ENCODE peak calls at places on chromosomes 11 and 22, in four cellular contexts. R, O, E and M are unnamed samples.

GRCh38 chr11:44579172-44579804 is 13.8 kb downstream of the CD82 start:
- DNase-seq in R (no peak), O (peak; percentile 52), E (no peak), M (no peak)

GRCh38 chr11:1299621-1300020 is 9.8 kb downstream of the TOLLIP start:
- DNase-seq in R (no peak), O (peak; percentile 10), E (no peak), M (no peak)

GRCh38 chr11:94131363-94132115 is 2.9 kb downstream of the PANX1 start:
- DNase-seq in R (no peak), O (no peak), E (peak; percentile 79), M (no peak)

GRCh38 chr11:5488385-5488784 is at the start of gene OR52D1:
- DNase-seq in R (no peak), O (no peak), E (no peak), M (no peak)

GRCh38 chr11:111585371-111585770 is 16.9 kb upstream of the SIK2 start:
- DNase-seq in R (no peak), O (no peak), E (peak; percentile 82), M (peak; percentile 24)

GRCh38 chr11:69004411-69005182 is 8.4 kb downstream of the MRGPRF start:
- DNase-seq in R (no peak), O (no peak), E (no peak), M (no peak)

GRCh38 chr11:130636672-130637463 is 188.4 kb downstream of the ADAMTS15 start:
- DNase-seq in R (no peak), O (no peak), E (peak; percentile 50), M (peak; percentile 13)

GRCh38 chr11:1408346-1408745 is 18.6 kb downstream of the BRSK2 start:
- DNase-seq in R (no peak), O (no peak), E (no peak), M (no peak)

GRCh38 chr11:44733877-44734276 is 7.1 kb downstream of the TSPAN18 start:
- DNase-seq in R (no peak), O (no peak), E (no peak), M (no peak)

GRCh38 chr11:27720277-27720830 is 20.1 kb upstream of the BDNF start:
- DNase-seq in R (no peak), O (no peak), E (peak; percentile 78), M (peak; percentile 67)

GRCh38 chr11:122101625-122102291 is 14.3 kb downstream of the BLID start:
- DNase-seq in R (peak; percentile 27), O (peak; percentile 44), E (peak; percentile 92), M (no peak)

GRCh38 chr11:121066623-121067022 is 34.4 kb upstream of the TECTA start:
- DNase-seq in R (no peak), O (no peak), E (no peak), M (no peak)

GRCh38 chr11:59196777-59197176 is 15.9 kb downstream of the MPEG1 start:
- DNase-seq in R (no peak), O (no peak), E (no peak), M (no peak)

GRCh38 chr22:49636214-49636613 is 191.5 kb downstream of the BRD1 start:
- DNase-seq in R (no peak), O (no peak), E (no peak), M (no peak)

GRCh38 chr22:22981670-22982571 is 88.4 kb upstream of the GNAZ start:
- DNase-seq in R (no peak), O (no peak), E (no peak), M (no peak)

GRCh38 chr11:58832246-58832645 is 12.3 kb downstream of the GLYATL2 start:
- DNase-seq in R (no peak), O (no peak), E (no peak), M (no peak)

GRCh38 chr22:29479417-29480261 is at the start of gene NEFH:
- DNase-seq in R (no peak), O (no peak), E (no peak), M (no peak)

GRCh38 chr11:114081641-114082414 is 22.3 kb downstream of the ZBTB16 start:
- DNase-seq in R (no peak), O (no peak), E (peak; percentile 94), M (no peak)

GRCh38 chr11:24046731-24047130 is 450.1 kb upstream of the LUZP2 start:
- DNase-seq in R (no peak), O (no peak), E (no peak), M (no peak)

GRCh38 chr11:60905047-60905446 is 1.3 kb downstream of the PRPF19 start:
- DNase-seq in R (no peak), O (no peak), E (no peak), M (no peak)

GRCh38 chr11:19777342-19778102 is 64.9 kb downstream of the NAV2 start:
- DNase-seq in R (no peak), O (no peak), E (peak; percentile 65), M (peak; percentile 45)

GRCh38 chr22:36308880-36309279 is 55.9 kb downstream of the APOL1 start:
- DNase-seq in R (no peak), O (no peak), E (no peak), M (no peak)

GRCh38 chr11:57781529-57781943 is 19.9 kb downstream of the CTNND1 start:
- DNase-seq in R (no peak), O (no peak), E (no peak), M (peak; percentile 90)

GRCh38 chr11:115618428-115618827 is 114.2 kb upstream of the CADM1 start:
- DNase-seq in R (no peak), O (no peak), E (peak; percentile 11), M (no peak)

GRCh38 chr11:85685820-85686459 is at the start of gene CCDC89:
- DNase-seq in R (peak; percentile 64), O (peak; percentile 78), E (peak; percentile 99), M (no peak)

GRCh38 chr22:20957691-20958440 is 9.2 kb upstream of the AIFM3 start:
- DNase-seq in R (no peak), O (peak; percentile 45), E (peak; percentile 41), M (peak; percentile 52)

GRCh38 chr11:29527391-29527936 is 489.4 kb downstream of the KCNA4 start:
- DNase-seq in R (no peak), O (no peak), E (peak; percentile 95), M (peak; percentile 60)

GRCh38 chr11:94873910-94874575 is 99.3 kb downstream of the CWC15 start:
- DNase-seq in R (no peak), O (no peak), E (peak; percentile 21), M (no peak)

GRCh38 chr11:61752117-61752924 is at the start of gene MYRF:
- DNase-seq in R (no peak), O (peak; percentile 65), E (peak; percentile 58), M (peak; percentile 80)

GRCh38 chr22:17872491-17872890 is 98.2 kb upstream of the BID start:
- DNase-seq in R (no peak), O (no peak), E (no peak), M (no peak)

GRCh38 chr11:89437317-89437716 is 53.9 kb downstream of the NOX4 start:
- DNase-seq in R (no peak), O (no peak), E (peak; percentile 4), M (no peak)

GRCh38 chr11:94602430-94603372 is 35.5 kb downstream of the PIWIL4 start:
- DNase-seq in R (no peak), O (peak; percentile 22), E (peak; percentile 83), M (peak; percentile 63)

GRCh38 chr11:46200537-46201281 is 76.8 kb upstream of the CREB3L1 start:
- DNase-seq in R (no peak), O (no peak), E (no peak), M (no peak)

GRCh38 chr11:14320020-14320419 is 39.0 kb downstream of the RRAS2 start:
- DNase-seq in R (no peak), O (no peak), E (no peak), M (no peak)

GRCh38 chr11:116123739-116124138 is 619.5 kb upstream of the CADM1 start:
- DNase-seq in R (no peak), O (no peak), E (no peak), M (no peak)

GRCh38 chr11:64384039-64384737 is 25.2 kb downstream of the RPS6KA4 start:
- DNase-seq in R (no peak), O (no peak), E (peak; percentile 13), M (no peak)

GRCh38 chr22:50186181-50186731 is 543 bp downstream of the TRABD start:
- DNase-seq in R (no peak), O (peak; percentile 31), E (no peak), M (no peak)

GRCh38 chr11:415640-416041 is 842 bp upstream of the SIGIRR start:
- DNase-seq in R (no peak), O (no peak), E (no peak), M (no peak)

DNA sequence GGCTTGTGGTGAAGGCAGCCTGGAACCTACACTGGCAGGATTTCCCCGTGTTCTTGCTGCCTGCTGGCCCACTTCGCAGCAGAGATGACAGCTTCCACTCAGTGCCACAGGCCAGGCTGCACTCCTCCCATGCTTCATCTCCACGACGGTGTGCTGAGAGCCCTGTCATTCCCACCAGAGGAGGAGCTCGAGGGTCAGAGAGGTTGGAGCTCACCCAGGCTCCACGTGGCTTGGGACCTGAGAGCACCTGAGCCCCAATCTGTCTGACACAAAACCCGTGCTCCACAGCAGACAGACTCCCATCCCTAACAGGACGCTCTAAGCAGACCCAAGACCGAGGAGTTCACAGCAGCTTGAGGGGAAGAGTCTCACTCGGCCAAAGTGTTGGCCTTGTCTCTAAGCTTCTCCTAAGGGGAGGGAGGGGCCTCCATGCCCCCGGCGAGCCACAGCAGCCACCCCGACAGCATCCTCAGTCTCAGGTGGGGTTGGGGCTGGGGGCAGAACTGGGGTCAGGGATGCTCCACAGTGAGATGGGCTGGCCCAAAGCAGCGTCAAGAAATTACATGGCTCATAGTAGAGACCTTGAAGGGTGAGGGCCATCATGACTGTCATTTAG is 10.7 kb downstream of the LRFN4 start:
- DNase-seq in R (no peak), O (no peak), E (no peak), M (no peak)
- TF ChIP-seq CTCF in R (no peak), O (no peak), E (no peak), M (no peak)

GRCh38 chr11:12745787-12746186 is 71.6 kb downstream of the TEAD1 start:
- DNase-seq in R (no peak), O (no peak), E (no peak), M (no peak)
- TF ChIP-seq CTCF in R (no peak), O (no peak), E (no peak), M (no peak)

GRCh38 chr22:40273319-40273718 is 73.0 kb upstream of the ADSL start:
- DNase-seq in R (no peak), O (no peak), E (no peak), M (no peak)
- TF ChIP-seq CTCF in R (no peak), O (no peak), E (no peak), M (no peak)

GRCh38 chr11:118634435-118635236 is 27.2 kb downstream of the PHLDB1 start:
- DNase-seq in R (no peak), O (peak; percentile 83), E (peak; percentile 85), M (peak; percentile 76)
- TF ChIP-seq CTCF in R (peak; percentile 29), O (no peak), E (peak; percentile 18), M (no peak)

GRCh38 chr11:36187618-36188017 is 101.6 kb downstream of the COMMD9 start:
- DNase-seq in R (no peak), O (no peak), E (no peak), M (no peak)
- TF ChIP-seq CTCF in R (no peak), O (no peak), E (no peak), M (no peak)